ENCODE peak calls at places on chromosome 7, in four cellular contexts. I, B, O and D are unnamed samples.

GRCh38 chr7:80496586-80496985 is 15.3 kb downstream of the GNAT3 start:
- DNase-seq in I (no peak), B (no peak), O (no peak), D (no peak)

GRCh38 chr7:81692146-81692905 is 77.5 kb downstream of the HGF start:
- DNase-seq in I (no peak), B (no peak), O (no peak), D (no peak)

GRCh38 chr7:152587366-152587765 is 88.6 kb downstream of the XRCC2 start:
- DNase-seq in I (no peak), B (no peak), O (no peak), D (no peak)

GRCh38 chr7:31465285-31465684 is 48.6 kb upstream of the ITPRID1 start:
- DNase-seq in I (no peak), B (no peak), O (no peak), D (no peak)

GRCh38 chr7:148319316-148319808 is 271.2 kb upstream of the C7orf33 start:
- DNase-seq in I (no peak), B (no peak), O (no peak), D (no peak)

GRCh38 chr7:54546081-54546985 is 4.2 kb downstream of the VSTM2A start:
- DNase-seq in I (no peak), B (peak; percentile 51), O (peak; percentile 60), D (no peak)

GRCh38 chr7:106283831-106284515 is 810 bp downstream of the NAMPT start:
- DNase-seq in I (peak; percentile 58), B (peak; percentile 14), O (peak; percentile 79), D (no peak)

GRCh38 chr7:27961255-27961654 is 219.3 kb downstream of the JAZF1 start:
- DNase-seq in I (no peak), B (peak; percentile 55), O (no peak), D (no peak)

GRCh38 chr7:7948233-7948632 is 20.4 kb upstream of the GLCCI1 start:
- DNase-seq in I (no peak), B (no peak), O (no peak), D (no peak)

GRCh38 chr7:113371376-113372043 is 253.2 kb upstream of the SMIM30 start:
- DNase-seq in I (no peak), B (no peak), O (no peak), D (no peak)

GRCh38 chr7:155426543-155427410 is 31.2 kb upstream of the EN2 start:
- DNase-seq in I (no peak), B (no peak), O (no peak), D (no peak)

GRCh38 chr7:116169060-116169459 is 41.3 kb upstream of the TES start:
- DNase-seq in I (no peak), B (no peak), O (no peak), D (no peak)

GRCh38 chr7:75937958-75938786 is 23.2 kb downstream of the POR start:
- DNase-seq in I (no peak), B (no peak), O (no peak), D (no peak)

GRCh38 chr7:86939197-86939814 is 120.1 kb downstream of the ELAPOR2 start:
- DNase-seq in I (peak; percentile 52), B (peak; percentile 28), O (no peak), D (peak; percentile 40)

GRCh38 chr7:100342761-100343160 is 15.2 kb upstream of the PILRB start:
- DNase-seq in I (no peak), B (no peak), O (no peak), D (no peak)

GRCh38 chr7:96655956-96656355 is 53.7 kb downstream of the SEM1 start:
- DNase-seq in I (no peak), B (no peak), O (no peak), D (no peak)

GRCh38 chr7:104836976-104837375 is 177.0 kb upstream of the KMT2E start:
- DNase-seq in I (no peak), B (no peak), O (no peak), D (no peak)

GRCh38 chr7:20241491-20242261 is 24.5 kb upstream of the MACC1 start:
- DNase-seq in I (peak; percentile 57), B (peak; percentile 43), O (no peak), D (peak; percentile 68)